ENCODE peak calls at places on chromosomes 5 and 9, in ten cellular contexts. G is nephron progenitor cell; L is CD8-positive, alpha-beta T cell; X is AG09309; N is kidney; V is adrenal gland; J is fibroblast of lung; P is mucosa of descending colon; A is cardiac muscle cell; Y is MCF 10A. H is an unnamed sample.

GRCh38 chr5:115661156-115661555 is 35.3 kb upstream of the TMED7 start:
- DNase-seq in P (no peak), X (no peak), J (peak), A (no peak), L (no peak), Y (no peak), G (no peak), V (no peak), N (no peak), H (no peak)

GRCh38 chr5:91182763-91183162 is 200.4 kb downstream of the ARRDC3 start:
- DNase-seq in Y (no peak), N (no peak), L (no peak), V (no peak), J (no peak), P (no peak), A (no peak), G (no peak), X (peak), H (peak)

GRCh38 chr9:28163619-28164018 is 590.3 kb upstream of the C9orf72 start:
- DNase-seq in Y (no peak), J (no peak), V (no peak), A (no peak), L (no peak), P (no peak), X (no peak), G (no peak), N (no peak), H (no peak)

GRCh38 chr5:15483348-15484090 is 16.5 kb upstream of the FBXL7 start:
- DNase-seq in G (no peak), X (no peak), J (peak), Y (peak), L (no peak), P (no peak), A (peak), V (no peak), N (no peak), H (peak)

GRCh38 chr9:14270358-14271077 is 43.4 kb downstream of the NFIB start:
- DNase-seq in P (no peak), N (no peak), J (peak), X (no peak), Y (no peak), V (no peak), L (no peak), A (peak), G (no peak), H (peak)

GRCh38 chr9:4137755-4138154 is 162.1 kb downstream of the GLIS3 start:
- DNase-seq in G (no peak), J (peak), V (no peak), Y (peak), N (no peak), P (no peak), L (no peak), A (no peak), X (peak), H (peak)

GRCh38 chr5:113901718-113902117 is 388.2 kb downstream of the YTHDC2 start:
- DNase-seq in N (no peak), A (no peak), J (no peak), P (no peak), X (no peak), Y (no peak), L (no peak), G (no peak), V (no peak), H (no peak)

GRCh38 chr5:177233206-177233605 is 70.3 kb downstream of the RAB24 start:
- DNase-seq in X (no peak), Y (peak), P (no peak), V (no peak), J (peak), N (no peak), L (no peak), A (peak), G (no peak), H (no peak)

GRCh38 chr5:135296900-135297816 is 101.9 kb downstream of the MACROH2A1 start:
- DNase-seq in V (no peak), G (no peak), J (no peak), A (no peak), X (no peak), P (no peak), L (no peak), N (no peak), Y (no peak), H (no peak)

GRCh38 chr5:89929173-89929572 is 480.4 kb downstream of the CETN3 start:
- DNase-seq in L (no peak), Y (peak), X (no peak), V (no peak), N (no peak), A (peak), G (no peak), J (no peak), P (no peak), H (no peak)
- TF ChIP-seq CTCF in L (no peak), Y (no peak), X (no peak), V (no peak), N (no peak), A (no peak), G (no peak), J (no peak), P (no peak), H (no peak)

DNA sequence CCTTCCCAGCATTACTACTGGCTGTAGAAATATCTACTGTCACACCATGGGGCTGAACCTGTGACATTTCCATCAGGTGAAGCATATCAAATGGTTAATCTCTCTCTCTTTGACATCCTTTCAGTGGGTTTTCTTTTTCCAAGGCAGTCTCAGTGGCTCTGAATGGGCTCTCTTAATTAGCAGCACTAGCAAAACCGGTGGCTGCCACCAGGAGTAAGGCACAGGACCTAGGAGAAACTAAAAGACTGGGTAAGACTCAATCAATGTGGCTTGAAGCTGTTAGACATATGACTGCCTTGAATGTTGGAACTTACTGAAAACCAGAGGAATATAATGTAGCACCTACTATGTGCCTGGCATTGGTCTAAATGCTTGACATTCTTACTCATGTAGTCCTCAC is 445.0 kb upstream of the KIF2A start:
- DNase-seq in L (no peak), N (no peak), Y (no peak), V (no peak), A (no peak), X (no peak), P (no peak), J (no peak), G (no peak), H (no peak)
- TF ChIP-seq CTCF in L (no peak), N (no peak), Y (no peak), V (no peak), A (no peak), X (no peak), P (no peak), J (no peak), G (no peak), H (no peak)

DNA sequence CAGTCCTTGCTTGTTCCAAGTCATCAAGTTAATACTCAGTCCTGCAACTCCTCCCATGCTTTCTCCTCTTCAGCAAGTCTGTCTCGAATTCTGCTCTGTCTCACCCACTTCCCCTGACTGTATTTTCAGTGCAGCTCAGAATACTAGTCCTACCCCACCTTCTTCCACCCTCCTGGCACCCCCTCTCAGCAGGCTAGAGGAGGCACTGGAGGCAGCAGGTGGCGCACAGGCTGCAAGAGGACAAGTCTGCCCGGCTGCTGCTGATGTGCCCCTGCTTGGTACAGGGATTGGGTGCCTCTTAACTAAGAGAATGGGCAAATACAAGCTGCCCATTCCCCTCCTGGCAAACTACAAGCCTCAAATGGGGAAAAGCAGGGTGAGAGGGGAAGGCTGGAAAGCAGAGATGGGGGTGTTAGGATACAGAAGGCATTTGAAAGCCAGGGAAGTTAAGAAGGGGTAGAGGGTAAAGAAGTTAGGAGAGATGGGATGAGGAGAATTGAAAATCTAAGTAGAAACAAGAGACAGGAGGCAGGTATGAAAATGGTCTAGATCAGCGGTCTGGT is 5.0 kb downstream of the TLN1 start:
- DNase-seq in J (peak), X (peak), A (peak), N (no peak), V (no peak), P (no peak), Y (no peak), L (peak), G (no peak), H (peak)
- TF ChIP-seq CTCF in J (peak), X (peak), A (peak), N (peak), V (no peak), P (no peak), Y (no peak), L (peak), G (no peak), H (peak)

GRCh38 chr9:131502781-131503625 is at the start of gene POMT1:
- DNase-seq in J (peak), L (peak), Y (peak), P (peak), A (peak), X (peak), V (peak), N (peak), G (peak), H (peak)
- TF ChIP-seq CTCF in J (no peak), L (no peak), Y (no peak), P (no peak), A (no peak), X (no peak), V (no peak), N (peak), G (no peak), H (no peak)

GRCh38 chr9:113935677-113936380 is 59.7 kb downstream of the ZNF618 start:
- DNase-seq in Y (no peak), X (no peak), P (no peak), A (no peak), G (no peak), J (no peak), L (no peak), N (no peak), V (no peak), H (no peak)
- TF ChIP-seq CTCF in Y (no peak), X (no peak), P (no peak), A (no peak), G (no peak), J (no peak), L (no peak), N (no peak), V (no peak), H (no peak)

GRCh38 chr9:113853333-113853732 is 22.8 kb upstream of the ZNF618 start:
- DNase-seq in P (no peak), A (peak), X (no peak), N (no peak), G (no peak), V (no peak), Y (peak), J (no peak), L (no peak), H (no peak)
- TF ChIP-seq CTCF in P (no peak), A (peak), X (peak), N (peak), G (no peak), V (peak), Y (peak), J (no peak), L (no peak), H (peak)

DNA sequence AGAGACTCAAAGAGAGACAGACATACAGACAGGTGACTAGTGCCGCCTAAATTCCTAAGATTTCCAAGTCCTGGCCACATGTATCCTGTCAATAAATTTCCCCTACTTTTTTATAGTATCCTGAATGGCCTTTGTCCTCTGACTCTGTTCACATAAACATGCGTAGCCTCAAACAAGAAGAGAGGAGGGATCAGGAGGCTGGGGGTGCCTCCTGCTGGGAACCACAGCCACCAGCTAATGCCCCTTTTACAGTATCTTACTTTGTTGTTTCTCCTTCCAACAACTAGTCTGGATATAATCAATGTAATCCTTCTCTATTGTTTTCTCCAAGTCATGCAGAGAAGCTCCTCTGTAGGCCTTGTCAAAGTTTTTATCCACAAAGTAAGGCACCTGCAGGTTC is 15.9 kb upstream of the SPATA24 start:
- DNase-seq in J (no peak), P (no peak), A (no peak), N (no peak), L (no peak), V (no peak), G (no peak), Y (no peak), X (no peak), H (no peak)
- TF ChIP-seq CTCF in J (no peak), P (no peak), A (no peak), N (no peak), L (no peak), V (no peak), G (no peak), Y (no peak), X (no peak), H (no peak)

GRCh38 chr9:33172256-33172678 is 5.1 kb upstream of the B4GALT1 start:
- DNase-seq in X (no peak), N (no peak), J (peak), L (no peak), V (peak), Y (no peak), P (no peak), A (no peak), G (no peak), H (peak)

GRCh38 chr9:33167949-33168535 is 906 bp upstream of the B4GALT1 start:
- DNase-seq in V (peak), N (no peak), L (no peak), X (no peak), Y (no peak), G (no peak), J (no peak), P (no peak), A (peak), H (no peak)

GRCh38 chr9:33168941-33169544 is 1.9 kb upstream of the B4GALT1 start:
- DNase-seq in P (no peak), Y (no peak), L (no peak), J (no peak), G (no peak), N (no peak), V (no peak), X (no peak), A (no peak), H (no peak)

GRCh38 chr9:33172735-33173238 is 5.7 kb upstream of the B4GALT1 start:
- DNase-seq in Y (no peak), J (no peak), G (no peak), N (no peak), V (no peak), L (no peak), P (no peak), A (no peak), X (no peak), H (peak)

DNA sequence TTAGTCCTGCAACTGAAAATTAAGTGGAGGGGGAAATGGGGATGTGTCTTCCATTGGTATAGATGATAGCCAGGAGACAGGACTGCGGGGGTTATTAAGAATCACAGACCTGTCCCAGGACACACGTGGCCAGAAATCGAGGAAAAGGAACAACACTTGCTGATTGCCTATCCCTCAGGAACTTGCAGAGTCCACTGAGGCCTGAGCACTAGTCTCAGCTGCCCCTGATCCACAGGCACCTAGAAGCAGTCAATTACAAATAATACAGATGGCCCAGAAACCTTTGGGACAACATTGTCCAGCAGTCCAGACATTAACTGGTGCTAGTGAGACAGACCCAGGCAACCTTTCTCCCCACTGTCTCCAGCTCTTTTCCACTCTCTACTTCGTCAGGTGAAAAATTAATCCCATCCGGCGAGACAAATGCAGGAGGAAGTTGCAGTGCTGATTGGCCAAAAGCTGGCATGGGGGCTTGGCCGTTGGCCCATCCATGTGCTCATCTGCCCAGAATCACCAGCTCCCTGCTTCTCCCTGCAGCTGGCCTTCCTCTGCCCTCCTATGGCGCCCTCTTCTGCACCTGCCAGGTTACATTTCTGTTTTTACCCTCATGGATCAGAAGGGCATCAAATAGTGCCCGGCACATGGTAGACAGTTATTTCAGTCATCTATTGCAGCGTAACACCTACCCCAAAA is 3.5 kb upstream of the B4GALT1 start:
- DNase-seq in X (no peak), Y (peak), V (peak), J (no peak), P (peak), N (peak), L (peak), A (peak), G (no peak), H (no peak)
- TF ChIP-seq CTCF in X (peak), Y (peak), V (peak), J (no peak), P (no peak), N (peak), L (peak), A (no peak), G (no peak), H (peak)

H was measured in fibroblast of pulmonary artery.